ENCODE peak calls at places on chromosome 10, in four cellular contexts. R, W, I and O are unnamed samples.

GRCh38 chr10:7484456-7485266 is 73.8 kb upstream of the SFMBT2 start:
- DNase-seq in W (no peak), I (no peak), R (peak), O (no peak)

GRCh38 chr10:72176701-72177100 is 39.1 kb upstream of the ANAPC16 start:
- DNase-seq in W (no peak), R (no peak), I (no peak), O (no peak)

GRCh38 chr10:101308051-101308450 is 45.9 kb upstream of the BTRC start:
- DNase-seq in R (no peak), W (no peak), I (no peak), O (no peak)

GRCh38 chr10:127308031-127308430 is 111.6 kb upstream of the INSYN2A start:
- DNase-seq in I (no peak), W (no peak), R (no peak), O (no peak)

GRCh38 chr10:75211007-75211735 is 575 bp downstream of the VDAC2 start:
- DNase-seq in I (peak), W (no peak), R (no peak), O (peak)

GRCh38 chr10:70832852-70833542 is 17.2 kb downstream of the SGPL1 start:
- DNase-seq in W (no peak), I (peak), R (no peak), O (no peak)

GRCh38 chr10:131257027-131257426 is 54.5 kb downstream of the TCERG1L start:
- DNase-seq in W (no peak), R (no peak), I (no peak), O (no peak)

GRCh38 chr10:120432209-120432608 is 24.8 kb upstream of the PLPP4 start:
- DNase-seq in I (no peak), W (no peak), R (no peak), O (no peak)

GRCh38 chr10:51224610-51225230 is 150.4 kb downstream of the PRKG1 start:
- DNase-seq in W (no peak), R (no peak), I (no peak), O (no peak)

GRCh38 chr10:80861882-80862281 is 324.2 kb downstream of the SH2D4B start:
- DNase-seq in R (no peak), I (peak), W (no peak), O (no peak)

GRCh38 chr10:103476046-103476768 is 2.8 kb downstream of the CALHM3 start:
- DNase-seq in W (peak), I (peak), R (no peak), O (no peak)

DNA sequence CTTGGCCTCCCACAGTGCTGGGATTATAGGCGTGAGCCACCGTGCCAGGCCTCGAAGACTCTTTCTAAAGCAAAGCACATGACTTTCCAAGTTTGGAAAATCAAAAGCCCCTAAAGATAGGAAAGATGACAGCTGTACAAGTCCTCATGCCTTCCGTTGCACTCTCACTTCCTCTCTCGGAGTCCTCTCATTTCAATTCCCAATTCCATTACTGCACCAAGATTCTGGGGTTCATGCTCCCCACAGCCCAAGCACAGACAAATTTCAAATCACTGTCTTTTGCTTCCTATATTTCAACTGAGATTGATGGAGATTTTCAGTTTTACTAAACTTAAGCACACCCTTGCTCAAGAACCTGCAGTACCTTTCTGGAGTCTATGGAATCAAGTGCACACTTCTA is 10.9 kb upstream of the PLAU start:
- DNase-seq in I (no peak), W (no peak), R (no peak), O (no peak)
- TF ChIP-seq TCF7 in I (no peak), W (no peak), R (no peak), O (no peak)

GRCh38 chr10:59434463-59435326 is 72.3 kb upstream of the FAM13C start:
- DNase-seq in W (no peak), I (no peak), R (no peak), O (no peak)
- TF ChIP-seq TCF7 in W (no peak), I (no peak), R (no peak), O (no peak)

GRCh38 chr10:3172446-3173172 is at the start of gene PITRM1:
- DNase-seq in W (peak), R (peak), I (peak), O (peak)

GRCh38 chr10:3169738-3170137 is 2.8 kb downstream of the PITRM1 start:
- DNase-seq in W (no peak), I (no peak), R (no peak), O (no peak)

GRCh38 chr10:3169271-3169670 is 3.3 kb downstream of the PITRM1 start:
- DNase-seq in R (no peak), I (no peak), W (no peak), O (no peak)

GRCh38 chr10:3173173-3173878 is 744 bp upstream of the PITRM1 start:
- DNase-seq in I (peak), R (no peak), W (peak), O (no peak)

DNA sequence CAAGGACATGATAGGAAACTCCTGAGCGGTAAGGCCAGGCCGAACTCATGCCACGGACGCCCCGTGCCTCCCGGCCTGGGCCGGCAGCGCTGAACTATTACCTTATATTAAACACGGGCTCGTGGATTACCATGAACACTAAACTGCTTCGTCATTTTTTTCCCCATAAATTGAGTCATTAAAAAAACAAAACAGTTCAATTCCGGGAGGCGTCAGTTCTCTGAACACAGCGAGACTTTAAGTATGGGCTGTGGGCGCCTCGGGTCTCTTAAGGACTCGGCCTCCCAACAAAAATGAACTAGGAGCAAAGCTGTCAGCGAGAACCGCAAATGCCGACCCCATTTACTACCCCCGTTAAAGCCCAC is 519 bp downstream of the PITRM1 start:
- DNase-seq in I (peak), W (no peak), R (no peak), O (peak)
- TF ChIP-seq TCF7 in I (no peak), W (no peak), R (no peak), O (no peak)

DNA sequence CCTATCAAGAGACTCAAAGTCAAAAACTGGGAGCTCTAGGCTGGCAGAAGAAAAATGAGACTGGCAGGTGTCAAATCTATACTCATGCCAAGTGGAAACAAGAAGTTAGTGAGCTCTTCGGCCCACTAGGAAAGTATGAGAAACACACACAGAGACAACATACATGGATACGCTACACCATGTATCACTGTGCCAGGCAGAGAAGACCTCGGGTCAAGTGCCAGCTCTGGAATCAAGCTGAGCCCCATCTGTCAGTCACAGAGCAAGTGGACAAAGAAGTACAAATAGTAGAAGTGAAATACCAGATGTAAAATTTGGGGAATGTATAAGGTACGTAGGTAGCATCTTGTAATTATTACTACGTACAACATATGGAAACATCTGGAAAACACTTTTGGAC is 62.4 kb downstream of the FAM13C start:
- DNase-seq in R (no peak), I (no peak), W (no peak), O (no peak)
- TF ChIP-seq TCF7 in R (no peak), I (no peak), W (no peak), O (no peak)

DNA sequence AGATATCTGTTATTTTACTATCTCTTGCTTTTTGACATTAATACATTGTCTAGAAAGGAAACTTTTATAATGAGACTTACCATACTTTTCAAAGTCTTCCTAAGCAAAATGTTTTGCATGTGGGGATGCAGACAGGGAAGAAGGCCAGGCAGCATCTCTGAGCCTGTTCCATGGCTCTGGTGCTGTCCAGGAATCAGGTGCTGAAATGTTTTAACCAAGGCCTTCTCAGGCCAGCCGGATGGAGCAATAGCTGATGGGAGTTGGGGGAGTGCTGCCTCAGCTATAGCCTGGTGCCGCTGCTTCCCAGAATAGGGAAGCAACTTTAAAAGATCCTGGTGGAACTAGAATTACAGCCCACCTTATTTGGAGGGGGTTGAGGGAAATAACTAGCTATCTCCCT is 38.5 kb downstream of the CRTAC1 start:
- DNase-seq in I (peak), W (peak), R (no peak), O (peak)
- TF ChIP-seq TCF7 in I (no peak), W (no peak), R (no peak), O (no peak)

GRCh38 chr10:121570316-121570715 is 27.9 kb downstream of the FGFR2 start:
- DNase-seq in R (no peak), W (no peak), I (no peak), O (peak)
- TF ChIP-seq TCF7 in R (no peak), W (no peak), I (no peak), O (no peak)